ENCODE peak calls at places on chromosomes 4 and X, in nine cellular contexts. G is MCF 10A, U is brain microvascular endothelial cell, X is adrenal gland, V is AG04450, L is endothelial cell of umbilical vein, M is psoas muscle, Q is foreskin fibroblast, D is type B pancreatic cell. J is an unnamed sample.

GRCh38 chr4:124191329-124191728 is 521.2 kb downstream of the ANKRD50 start:
- DNase-seq in Q (no peak), X (no peak), U (no peak), L (no peak), G (peak), V (no peak), D (no peak), M (no peak), J (no peak)

GRCh38 chrX:11427082-11428033 is 134.1 kb downstream of the AMELX start:
- DNase-seq in D (peak), U (no peak), G (no peak), Q (no peak), M (peak), L (peak), V (no peak), X (peak), J (peak)

GRCh38 chrX:115311666-115312065 is 22.2 kb downstream of the LUZP4 start:
- DNase-seq in M (no peak), D (no peak), Q (no peak), X (peak), U (no peak), L (no peak), V (no peak), G (no peak), J (no peak)

GRCh38 chrX:39766882-39767281 is 330.9 kb downstream of the BCOR start:
- DNase-seq in D (no peak), X (peak), U (no peak), M (no peak), Q (no peak), L (no peak), V (no peak), G (no peak), J (no peak)

GRCh38 chrX:40109288-40110008 is 11.7 kb upstream of the BCOR start:
- DNase-seq in U (no peak), X (peak), D (no peak), L (peak), V (no peak), M (peak), Q (no peak), G (peak), J (peak)

GRCh38 chr4:13543648-13544555 is at the start of gene NKX3-2:
- DNase-seq in V (no peak), X (no peak), M (no peak), G (peak), U (no peak), D (peak), Q (peak), L (no peak), J (no peak)

GRCh38 chrX:153533041-153533565 is 15.7 kb downstream of the ATP2B3 start:
- DNase-seq in L (no peak), X (peak), V (no peak), D (no peak), Q (no peak), U (no peak), G (no peak), M (no peak), J (no peak)

GRCh38 chr4:86831262-86832090 is 17.7 kb downstream of the SLC10A6 start:
- DNase-seq in M (peak), U (peak), V (peak), G (peak), X (no peak), Q (peak), D (no peak), L (no peak), J (peak)

GRCh38 chr4:147103403-147103946 is 157.8 kb upstream of the TTC29 start:
- DNase-seq in U (peak), Q (peak), L (peak), G (peak), X (peak), D (no peak), V (peak), M (peak), J (no peak)

GRCh38 chrX:2690856-2691542 is at the start of gene CD99:
- DNase-seq in X (peak), G (peak), Q (peak), U (peak), L (peak), V (peak), M (peak), D (peak), J (peak)

GRCh38 chrX:101260435-101260834 is 30.7 kb downstream of the TAF7L start:
- DNase-seq in L (peak), Q (no peak), U (no peak), D (no peak), X (no peak), M (no peak), G (peak), V (no peak), J (no peak)

GRCh38 chr4:1802151-1802715 is 9.1 kb downstream of the FGFR3 start:
- DNase-seq in Q (peak), D (no peak), G (no peak), L (no peak), V (no peak), U (no peak), X (no peak), M (no peak), J (no peak)

GRCh38 chr4:88661724-88662123 is 35.9 kb downstream of the NAP1L5 start:
- DNase-seq in Q (peak), U (peak), V (peak), X (no peak), D (no peak), L (peak), M (no peak), G (peak), J (no peak)

GRCh38 chr4:151676301-151676700 is 84.5 kb downstream of the GATB start:
- DNase-seq in Q (peak), X (peak), V (peak), U (peak), G (peak), L (peak), M (peak), D (no peak), J (no peak)

GRCh38 chr4:173182403-173182802 is 13.8 kb downstream of the GALNT7 start:
- DNase-seq in X (peak), Q (peak), U (peak), G (peak), V (peak), L (peak), D (no peak), M (no peak), J (peak)

GRCh38 chr4:113756005-113756410 is 5.5 kb downstream of the CAMK2D start:
- DNase-seq in X (no peak), Q (peak), U (peak), V (no peak), D (no peak), G (peak), M (no peak), L (peak), J (no peak)

GRCh38 chr4:58247792-58248191 is 1137.6 kb upstream of the IGFBP7 start:
- DNase-seq in L (no peak), X (no peak), V (no peak), G (peak), U (no peak), M (no peak), D (no peak), Q (no peak), J (no peak)

GRCh38 chrX:151974336-151975227 is at the start of gene GABRE:
- DNase-seq in G (peak), V (no peak), X (peak), U (no peak), D (peak), M (peak), L (peak), Q (peak), J (peak)

DNA sequence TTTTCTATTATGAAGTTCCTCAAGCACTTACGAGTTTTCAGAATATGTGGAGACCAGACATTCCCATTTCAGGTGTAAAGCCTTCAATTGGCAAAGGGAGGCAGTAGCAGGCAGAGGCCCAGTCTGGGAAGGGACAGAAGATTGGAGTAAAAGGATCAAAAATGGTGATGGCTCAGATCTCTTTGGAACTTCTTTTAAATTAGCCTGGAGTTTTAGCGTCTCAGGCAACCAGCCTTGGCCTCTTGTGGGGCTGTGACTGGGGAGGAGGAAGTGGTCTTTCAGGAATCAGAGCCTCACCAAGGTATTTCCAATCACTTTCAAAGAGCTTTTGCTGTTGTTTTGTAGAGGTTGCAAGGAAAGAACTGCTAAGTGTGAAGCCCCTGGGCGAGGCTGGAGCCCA is 239.1 kb downstream of the FRAS1 start:
- DNase-seq in V (no peak), X (no peak), U (no peak), Q (no peak), G (no peak), M (no peak), D (no peak), L (no peak), J (no peak)
- TF ChIP-seq CTCF in V (no peak), X (no peak), U (no peak), Q (no peak), G (no peak), M (no peak), D (no peak), L (no peak), J (no peak)

GRCh38 chr4:80370635-80371034 is 35.1 kb downstream of the CFAP299 start:
- DNase-seq in L (no peak), V (no peak), Q (no peak), X (no peak), U (no peak), D (no peak), G (no peak), M (no peak), J (no peak)

GRCh38 chr4:80362578-80363181 is 27.1 kb downstream of the CFAP299 start:
- DNase-seq in U (peak), M (no peak), G (peak), L (peak), Q (peak), X (no peak), V (no peak), D (no peak), J (peak)

GRCh38 chr4:80361329-80361900 is 25.9 kb downstream of the CFAP299 start:
- DNase-seq in M (no peak), V (no peak), Q (no peak), U (no peak), L (peak), G (peak), D (no peak), X (no peak), J (no peak)

GRCh38 chr4:80367737-80368136 is 32.2 kb downstream of the CFAP299 start:
- DNase-seq in U (no peak), G (peak), M (no peak), X (no peak), L (no peak), D (no peak), V (no peak), Q (peak), J (no peak)

DNA sequence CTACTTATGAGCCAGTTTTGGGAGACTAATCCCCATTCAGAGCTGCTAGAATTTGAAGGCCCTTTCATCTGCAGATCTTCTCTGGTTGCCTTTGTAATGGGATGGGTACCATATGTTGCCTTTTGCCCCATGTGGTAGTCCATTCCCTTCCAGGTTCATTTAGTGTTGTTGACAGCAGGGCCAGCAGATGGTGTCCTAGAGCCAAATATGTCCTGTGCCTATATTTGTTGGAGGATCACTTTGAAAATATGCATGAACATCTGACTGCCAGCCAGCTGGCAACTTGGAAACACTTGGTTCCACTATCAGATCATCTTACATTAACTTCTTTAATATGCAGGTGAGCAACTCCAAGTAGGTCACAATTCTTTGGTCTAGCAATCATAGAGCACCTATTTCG is 30.4 kb downstream of the CFAP299 start:
- DNase-seq in V (peak), X (no peak), U (peak), D (no peak), G (peak), M (peak), L (peak), Q (peak), J (peak)
- TF ChIP-seq CTCF in V (peak), X (peak), U (peak), D (peak), G (peak), M (peak), L (peak), Q (peak), J (peak)

GRCh38 chr4:26473893-26474292 is 16.4 kb downstream of the CCKAR start:
- DNase-seq in M (no peak), U (no peak), L (no peak), D (no peak), X (no peak), Q (no peak), G (no peak), V (no peak), J (no peak)
- TF ChIP-seq CTCF in M (no peak), U (no peak), L (no peak), D (no peak), X (no peak), Q (no peak), G (no peak), V (no peak), J (no peak)

GRCh38 chrX:70030242-70030823 is 19.4 kb downstream of the AWAT2 start:
- DNase-seq in Q (peak), L (peak), U (peak), D (no peak), X (peak), G (peak), M (no peak), V (no peak), J (peak)
- TF ChIP-seq CTCF in Q (peak), L (peak), U (peak), D (peak), X (peak), G (peak), M (peak), V (peak), J (peak)

DNA sequence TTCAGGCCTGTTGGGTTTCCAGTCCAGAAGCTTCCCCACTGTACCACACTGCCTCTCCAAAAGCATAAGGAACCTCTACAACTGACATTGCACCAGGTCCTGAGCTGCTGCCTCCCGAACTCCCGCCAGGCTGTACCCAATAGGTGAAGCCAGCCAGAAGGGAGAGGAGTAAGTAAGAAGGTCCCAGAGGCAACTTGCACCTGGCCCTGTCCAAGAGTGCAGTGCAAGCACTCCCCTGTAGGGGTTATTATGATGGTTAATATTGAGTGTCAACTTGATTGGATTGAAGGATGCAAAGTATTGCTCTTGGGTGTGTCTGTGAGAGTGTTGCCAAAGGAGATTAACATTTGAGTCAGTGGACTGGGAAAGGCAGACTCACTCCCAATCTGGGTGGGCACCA is 879.3 kb upstream of the SLIT2 start:
- DNase-seq in Q (no peak), V (no peak), X (no peak), L (no peak), M (no peak), D (no peak), G (no peak), U (no peak), J (no peak)
- TF ChIP-seq CTCF in Q (no peak), V (no peak), X (no peak), L (no peak), M (no peak), D (no peak), G (no peak), U (peak), J (no peak)

J was measured in Calu3.